ENCODE peak calls at places on chromosomes 4 and X, in seven cellular contexts. One of them, this sample, is unnamed.

GRCh38 chr4:3767569-3768288 is 1.5 kb downstream of the ADRA2C start:
- DNase-seq in fibroblast of the conjunctiva: no peak
- DNase-seq in A549: peak
- DNase-seq in H7: peak
- DNase-seq in iris pigment epithelial cell: peak
- DNase-seq in ascending aorta: no peak
- DNase-seq in NCI-H1436: no peak
- DNase-seq in this sample: no peak

GRCh38 chrX:70030242-70030823 is 19.4 kb downstream of the AWAT2 start:
- DNase-seq in fibroblast of the conjunctiva: peak
- DNase-seq in iris pigment epithelial cell: peak
- DNase-seq in H7: peak
- DNase-seq in A549: peak
- DNase-seq in NCI-H1436: peak
- DNase-seq in ascending aorta: no peak
- DNase-seq in this sample: peak

GRCh38 chr4:89837385-89837995 is 529 bp upstream of the SNCA start:
- DNase-seq in iris pigment epithelial cell: peak
- DNase-seq in H7: peak
- DNase-seq in fibroblast of the conjunctiva: no peak
- DNase-seq in ascending aorta: no peak
- DNase-seq in NCI-H1436: peak
- DNase-seq in A549: peak
- DNase-seq in this sample: no peak

GRCh38 chr4:94615431-94615830 is 142.3 kb upstream of the BMPR1B start:
- DNase-seq in fibroblast of the conjunctiva: no peak
- DNase-seq in NCI-H1436: no peak
- DNase-seq in H7: no peak
- DNase-seq in ascending aorta: no peak
- DNase-seq in A549: no peak
- DNase-seq in iris pigment epithelial cell: no peak
- DNase-seq in this sample: no peak

GRCh38 chrX:10949541-10949940 is 161.6 kb upstream of the HCCS start:
- DNase-seq in ascending aorta: no peak
- DNase-seq in NCI-H1436: no peak
- DNase-seq in H7: no peak
- DNase-seq in iris pigment epithelial cell: no peak
- DNase-seq in fibroblast of the conjunctiva: no peak
- DNase-seq in A549: no peak
- DNase-seq in this sample: peak

GRCh38 chr4:153018031-153018430 is 81.9 kb downstream of the FHDC1 start:
- DNase-seq in H7: no peak
- DNase-seq in ascending aorta: no peak
- DNase-seq in A549: no peak
- DNase-seq in NCI-H1436: no peak
- DNase-seq in iris pigment epithelial cell: no peak
- DNase-seq in fibroblast of the conjunctiva: no peak
- DNase-seq in this sample: no peak

GRCh38 chr4:187307131-187307530 is 583.5 kb upstream of the FAT1 start:
- DNase-seq in H7: no peak
- DNase-seq in iris pigment epithelial cell: peak
- DNase-seq in NCI-H1436: no peak
- DNase-seq in fibroblast of the conjunctiva: no peak
- DNase-seq in ascending aorta: no peak
- DNase-seq in A549: no peak
- DNase-seq in this sample: no peak

GRCh38 chrX:144819406-144819805 is 427.9 kb upstream of the SPANXN1 start:
- DNase-seq in A549: no peak
- DNase-seq in fibroblast of the conjunctiva: no peak
- DNase-seq in NCI-H1436: no peak
- DNase-seq in H7: no peak
- DNase-seq in iris pigment epithelial cell: peak
- DNase-seq in ascending aorta: no peak
- DNase-seq in this sample: no peak

GRCh38 chrX:135432881-135433521 is 11.3 kb downstream of the SMIM10L2A start:
- DNase-seq in fibroblast of the conjunctiva: no peak
- DNase-seq in A549: no peak
- DNase-seq in NCI-H1436: peak
- DNase-seq in iris pigment epithelial cell: no peak
- DNase-seq in ascending aorta: no peak
- DNase-seq in H7: peak
- DNase-seq in this sample: no peak

GRCh38 chr4:3291969-3292570 is 751 bp upstream of the RGS12 start:
- DNase-seq in H7: peak
- DNase-seq in NCI-H1436: no peak
- DNase-seq in A549: peak
- DNase-seq in ascending aorta: peak
- DNase-seq in fibroblast of the conjunctiva: no peak
- DNase-seq in iris pigment epithelial cell: peak
- DNase-seq in this sample: no peak

GRCh38 chrX:111129949-111130348 is 34.0 kb downstream of the PAK3 start:
- DNase-seq in H7: no peak
- DNase-seq in iris pigment epithelial cell: peak
- DNase-seq in A549: no peak
- DNase-seq in ascending aorta: no peak
- DNase-seq in NCI-H1436: no peak
- DNase-seq in fibroblast of the conjunctiva: no peak
- DNase-seq in this sample: no peak

GRCh38 chr4:17163156-17163555 is 264.7 kb upstream of the LDB2 start:
- DNase-seq in ascending aorta: no peak
- DNase-seq in fibroblast of the conjunctiva: no peak
- DNase-seq in A549: no peak
- DNase-seq in NCI-H1436: no peak
- DNase-seq in H7: no peak
- DNase-seq in iris pigment epithelial cell: no peak
- DNase-seq in this sample: no peak

GRCh38 chr4:101205878-101206277 is 141.4 kb downstream of the PPP3CA start:
- DNase-seq in NCI-H1436: no peak
- DNase-seq in H7: no peak
- DNase-seq in iris pigment epithelial cell: peak
- DNase-seq in ascending aorta: no peak
- DNase-seq in fibroblast of the conjunctiva: no peak
- DNase-seq in A549: peak
- DNase-seq in this sample: no peak

GRCh38 chrX:96379951-96380350 is 304.7 kb upstream of the DIAPH2 start:
- DNase-seq in fibroblast of the conjunctiva: no peak
- DNase-seq in NCI-H1436: no peak
- DNase-seq in ascending aorta: no peak
- DNase-seq in iris pigment epithelial cell: no peak
- DNase-seq in H7: no peak
- DNase-seq in A549: no peak
- DNase-seq in this sample: no peak

GRCh38 chr4:5300275-5300674 is 249.0 kb downstream of the STK32B start:
- DNase-seq in NCI-H1436: no peak
- DNase-seq in ascending aorta: no peak
- DNase-seq in fibroblast of the conjunctiva: no peak
- DNase-seq in H7: no peak
- DNase-seq in A549: no peak
- DNase-seq in iris pigment epithelial cell: no peak
- DNase-seq in this sample: no peak

GRCh38 chrX:1493877-1494510 is 41.3 kb upstream of the ASMTL start:
- DNase-seq in H7: peak
- DNase-seq in NCI-H1436: no peak
- DNase-seq in iris pigment epithelial cell: no peak
- DNase-seq in ascending aorta: peak
- DNase-seq in fibroblast of the conjunctiva: no peak
- DNase-seq in A549: no peak
- DNase-seq in this sample: no peak

GRCh38 chr4:6154875-6155274 is 45.5 kb downstream of the JAKMIP1 start:
- DNase-seq in A549: no peak
- DNase-seq in H7: no peak
- DNase-seq in fibroblast of the conjunctiva: no peak
- DNase-seq in NCI-H1436: no peak
- DNase-seq in iris pigment epithelial cell: no peak
- DNase-seq in ascending aorta: no peak
- DNase-seq in this sample: no peak

GRCh38 chr4:73257995-73258667 is 467 bp downstream of the ANKRD17 start:
- DNase-seq in NCI-H1436: no peak
- DNase-seq in A549: peak
- DNase-seq in fibroblast of the conjunctiva: no peak
- DNase-seq in ascending aorta: no peak
- DNase-seq in H7: peak
- DNase-seq in iris pigment epithelial cell: peak
- DNase-seq in this sample: no peak

GRCh38 chr4:153538408-153539057 is 72.4 kb downstream of the TMEM131L start:
- DNase-seq in NCI-H1436: no peak
- DNase-seq in A549: no peak
- DNase-seq in H7: no peak
- DNase-seq in ascending aorta: peak
- DNase-seq in iris pigment epithelial cell: no peak
- DNase-seq in fibroblast of the conjunctiva: no peak
- DNase-seq in this sample: no peak

GRCh38 chr4:163638909-163639308 is 144.4 kb downstream of the TMA16 start:
- DNase-seq in ascending aorta: no peak
- DNase-seq in A549: no peak
- DNase-seq in fibroblast of the conjunctiva: no peak
- DNase-seq in NCI-H1436: no peak
- DNase-seq in H7: no peak
- DNase-seq in iris pigment epithelial cell: peak
- DNase-seq in this sample: no peak

GRCh38 chr4:86704601-86705000 is 110.5 kb downstream of the PTPN13 start:
- DNase-seq in A549: no peak
- DNase-seq in fibroblast of the conjunctiva: no peak
- DNase-seq in H7: no peak
- DNase-seq in NCI-H1436: no peak
- DNase-seq in iris pigment epithelial cell: no peak
- DNase-seq in ascending aorta: no peak
- DNase-seq in this sample: no peak

GRCh38 chrX:131058136-131058868 is at the start of gene ARHGAP36:
- DNase-seq in fibroblast of the conjunctiva: no peak
- DNase-seq in NCI-H1436: no peak
- DNase-seq in iris pigment epithelial cell: no peak
- DNase-seq in H7: peak
- DNase-seq in ascending aorta: no peak
- DNase-seq in A549: no peak
- DNase-seq in this sample: no peak

GRCh38 chrX:53440101-53440500 is 5.9 kb upstream of the HSD17B10 start:
- DNase-seq in ascending aorta: no peak
- DNase-seq in fibroblast of the conjunctiva: no peak
- DNase-seq in H7: no peak
- DNase-seq in NCI-H1436: no peak
- DNase-seq in A549: no peak
- DNase-seq in iris pigment epithelial cell: no peak
- DNase-seq in this sample: peak

GRCh38 chr4:69032847-69033638 is 63.2 kb upstream of the UGT2B7 start:
- DNase-seq in NCI-H1436: no peak
- DNase-seq in H7: no peak
- DNase-seq in ascending aorta: no peak
- DNase-seq in A549: peak
- DNase-seq in iris pigment epithelial cell: peak
- DNase-seq in fibroblast of the conjunctiva: no peak
- DNase-seq in this sample: no peak

GRCh38 chrX:13470680-13470967 is 98.8 kb upstream of the EGFL6 start:
- DNase-seq in H7: no peak
- DNase-seq in A549: no peak
- DNase-seq in fibroblast of the conjunctiva: no peak
- DNase-seq in ascending aorta: no peak
- DNase-seq in NCI-H1436: no peak
- DNase-seq in iris pigment epithelial cell: no peak
- DNase-seq in this sample: no peak

GRCh38 chr4:169619518-169619957 is 840 bp upstream of the CLCN3 start:
- DNase-seq in fibroblast of the conjunctiva: no peak
- DNase-seq in NCI-H1436: peak
- DNase-seq in A549: peak
- DNase-seq in H7: peak
- DNase-seq in iris pigment epithelial cell: peak
- DNase-seq in ascending aorta: peak
- DNase-seq in this sample: no peak

GRCh38 chrX:72023071-72023470 is 108.6 kb downstream of the RTL5 start:
- DNase-seq in NCI-H1436: no peak
- DNase-seq in fibroblast of the conjunctiva: no peak
- DNase-seq in A549: no peak
- DNase-seq in iris pigment epithelial cell: no peak
- DNase-seq in ascending aorta: no peak
- DNase-seq in H7: no peak
- DNase-seq in this sample: no peak

GRCh38 chrX:10759400-10759799 is 139.0 kb upstream of the MID1 start:
- DNase-seq in fibroblast of the conjunctiva: no peak
- DNase-seq in ascending aorta: no peak
- DNase-seq in H7: peak
- DNase-seq in A549: no peak
- DNase-seq in NCI-H1436: no peak
- DNase-seq in iris pigment epithelial cell: no peak
- DNase-seq in this sample: no peak

GRCh38 chrX:28586291-28586690 is 955 bp upstream of the IL1RAPL1 start:
- DNase-seq in ascending aorta: no peak
- DNase-seq in fibroblast of the conjunctiva: no peak
- DNase-seq in H7: peak
- DNase-seq in A549: no peak
- DNase-seq in iris pigment epithelial cell: peak
- DNase-seq in NCI-H1436: no peak
- DNase-seq in this sample: no peak

GRCh38 chr4:99801005-99801699 is 15.5 kb upstream of the DAPP1 start:
- DNase-seq in H7: no peak
- DNase-seq in iris pigment epithelial cell: no peak
- DNase-seq in A549: no peak
- DNase-seq in NCI-H1436: no peak
- DNase-seq in ascending aorta: no peak
- DNase-seq in fibroblast of the conjunctiva: no peak
- DNase-seq in this sample: no peak

GRCh38 chr4:108031427-108032083 is 41.9 kb downstream of the HADH start:
- DNase-seq in A549: no peak
- DNase-seq in NCI-H1436: no peak
- DNase-seq in fibroblast of the conjunctiva: no peak
- DNase-seq in iris pigment epithelial cell: peak
- DNase-seq in H7: no peak
- DNase-seq in ascending aorta: no peak
- DNase-seq in this sample: no peak

GRCh38 chr4:114264877-114265291 is 285.4 kb upstream of the ARSJ start:
- DNase-seq in ascending aorta: no peak
- DNase-seq in NCI-H1436: no peak
- DNase-seq in iris pigment epithelial cell: no peak
- DNase-seq in H7: no peak
- DNase-seq in A549: no peak
- DNase-seq in fibroblast of the conjunctiva: no peak
- DNase-seq in this sample: no peak

GRCh38 chrX:150704030-150704613 is 10.9 kb downstream of the MTMR1 start:
- DNase-seq in iris pigment epithelial cell: peak
- DNase-seq in ascending aorta: no peak
- DNase-seq in A549: no peak
- DNase-seq in NCI-H1436: no peak
- DNase-seq in fibroblast of the conjunctiva: no peak
- DNase-seq in H7: no peak
- DNase-seq in this sample: no peak

GRCh38 chrX:48711929-48712505 is 15.5 kb downstream of the SUV39H1 start:
- DNase-seq in iris pigment epithelial cell: no peak
- DNase-seq in NCI-H1436: no peak
- DNase-seq in fibroblast of the conjunctiva: no peak
- DNase-seq in ascending aorta: no peak
- DNase-seq in H7: no peak
- DNase-seq in A549: no peak
- DNase-seq in this sample: no peak

GRCh38 chrX:41605144-41605543 is 83.6 kb upstream of the GPR34 start:
- DNase-seq in ascending aorta: no peak
- DNase-seq in NCI-H1436: no peak
- DNase-seq in A549: no peak
- DNase-seq in fibroblast of the conjunctiva: no peak
- DNase-seq in H7: no peak
- DNase-seq in iris pigment epithelial cell: no peak
- DNase-seq in this sample: no peak

GRCh38 chrX:107935664-107936433 is 46.3 kb downstream of the TEX13B start:
- DNase-seq in fibroblast of the conjunctiva: no peak
- DNase-seq in ascending aorta: no peak
- DNase-seq in iris pigment epithelial cell: peak
- DNase-seq in A549: peak
- DNase-seq in H7: peak
- DNase-seq in NCI-H1436: no peak
- DNase-seq in this sample: no peak

GRCh38 chr4:62814510-62815047 is 1594.7 kb downstream of the TECRL start:
- DNase-seq in A549: no peak
- DNase-seq in H7: peak
- DNase-seq in NCI-H1436: no peak
- DNase-seq in iris pigment epithelial cell: no peak
- DNase-seq in ascending aorta: no peak
- DNase-seq in fibroblast of the conjunctiva: no peak
- DNase-seq in this sample: no peak

GRCh38 chrX:148135738-148136137 is 154.6 kb downstream of the FMR1NB start:
- DNase-seq in A549: no peak
- DNase-seq in H7: no peak
- DNase-seq in fibroblast of the conjunctiva: peak
- DNase-seq in iris pigment epithelial cell: peak
- DNase-seq in ascending aorta: no peak
- DNase-seq in NCI-H1436: no peak
- DNase-seq in this sample: no peak

This sample was measured in NCI-H2107.